ENCODE peak calls at places on chromosomes 3 and 15, in nine cellular contexts. R is BJ, Y is spleen, F is sigmoid colon, V is stomach, E is IMR-90, U is neural progenitor cell, Z is GM12865, P is HL-60. S is an unnamed sample.

GRCh38 chr3:144529562-144529961 is 557.9 kb downstream of the DIPK2A start:
- DNase-seq in R (no peak), Y (no peak), F (no peak), V (no peak), E (no peak), U (no peak), Z (no peak), P (no peak), S (no peak)

GRCh38 chr3:76789262-76789661 is 250.6 kb upstream of the ROBO2 start:
- DNase-seq in R (no peak), Y (no peak), F (no peak), V (no peak), E (no peak), U (no peak), Z (no peak), P (no peak), S (no peak)

GRCh38 chr3:179438836-179439235 is 12.4 kb downstream of the GNB4 start:
- DNase-seq in R (no peak), Y (peak; percentile 88), F (no peak), V (no peak), E (no peak), U (no peak), Z (peak; percentile 82), P (no peak), S (no peak)

GRCh38 chr3:142210144-142210543 is 15.2 kb downstream of the GK5 start:
- DNase-seq in R (no peak), Y (no peak), F (peak; percentile 76), V (no peak), E (no peak), U (peak; percentile 52), Z (no peak), P (no peak), S (no peak)

GRCh38 chr3:124322309-124322880 is 330.5 kb upstream of the ROPN1 start:
- DNase-seq in R (no peak), Y (no peak), F (no peak), V (no peak), E (peak; percentile 7), U (no peak), Z (no peak), P (no peak), S (no peak)

GRCh38 chr15:68056097-68056865 is 2.2 kb downstream of the PIAS1 start:
- DNase-seq in R (no peak), Y (no peak), F (no peak), V (no peak), E (no peak), U (peak; percentile 21), Z (no peak), P (no peak), S (no peak)

GRCh38 chr15:80072285-80072684 is 12.8 kb downstream of the ZFAND6 start:
- DNase-seq in R (peak; percentile 96), Y (no peak), F (no peak), V (no peak), E (peak; percentile 91), U (peak; percentile 82), Z (peak; percentile 78), P (peak; percentile 71), S (peak; percentile 46)

GRCh38 chr15:66751579-66751978 is 49.5 kb downstream of the SMAD6 start:
- DNase-seq in R (no peak), Y (peak; percentile 47), F (peak; percentile 65), V (peak; percentile 55), E (no peak), U (no peak), Z (peak; percentile 55), P (peak; percentile 26), S (no peak)

GRCh38 chr3:183392166-183393034 is 36.0 kb downstream of the MCF2L2 start:
- DNase-seq in R (no peak), Y (no peak), F (no peak), V (no peak), E (peak; percentile 20), U (no peak), Z (no peak), P (no peak), S (no peak)

GRCh38 chr15:79007066-79007465 is 62.2 kb upstream of the CTSH start:
- DNase-seq in R (no peak), Y (peak; percentile 59), F (no peak), V (peak; percentile 63), E (peak; percentile 50), U (peak; percentile 74), Z (peak; percentile 57), P (peak; percentile 48), S (no peak)

GRCh38 chr15:39115379-39116057 is 465.4 kb upstream of the THBS1 start:
- DNase-seq in R (no peak), Y (no peak), F (no peak), V (no peak), E (no peak), U (no peak), Z (no peak), P (no peak), S (no peak)

GRCh38 chr15:35753486-35753885 is 207.5 kb upstream of the DPH6 start:
- DNase-seq in R (no peak), Y (no peak), F (no peak), V (no peak), E (peak; percentile 68), U (no peak), Z (no peak), P (no peak), S (no peak)

GRCh38 chr15:94485148-94485719 is 253.9 kb downstream of the MCTP2 start:
- DNase-seq in R (no peak), Y (no peak), F (no peak), V (no peak), E (no peak), U (no peak), Z (no peak), P (no peak), S (no peak)

GRCh38 chr3:122092460-122093165 is 37.5 kb downstream of the CD86 start:
- DNase-seq in R (no peak), Y (no peak), F (peak; percentile 66), V (no peak), E (peak; percentile 31), U (no peak), Z (peak; percentile 83), P (peak; percentile 24), S (no peak)

GRCh38 chr3:122982202-122983185 is 45.1 kb downstream of the SEMA5B start:
- DNase-seq in R (no peak), Y (no peak), F (peak; percentile 72), V (no peak), E (no peak), U (peak; percentile 70), Z (no peak), P (no peak), S (no peak)

GRCh38 chr3:87069963-87070362 is 79.0 kb upstream of the VGLL3 start:
- DNase-seq in R (no peak), Y (no peak), F (no peak), V (no peak), E (no peak), U (no peak), Z (no peak), P (no peak), S (no peak)

GRCh38 chr15:55530861-55531313 is 22.9 kb upstream of the DNAAF4 start:
- DNase-seq in R (peak; percentile 58), Y (no peak), F (no peak), V (no peak), E (peak; percentile 68), U (no peak), Z (peak; percentile 23), P (no peak), S (no peak)

GRCh38 chr15:32956006-32956405 is 238.2 kb downstream of the GREM1 start:
- DNase-seq in R (peak; percentile 31), Y (no peak), F (no peak), V (no peak), E (peak; percentile 95), U (peak; percentile 64), Z (peak; percentile 52), P (no peak), S (peak; percentile 40)
- TF ChIP-seq CTCF in R (peak; percentile 75), Y (no peak), F (peak; percentile 17), V (no peak), E (peak; percentile 79), U (peak; percentile 68), Z (peak; percentile 49), P (peak; percentile 28), S (peak; percentile 36)

GRCh38 chr3:8113649-8114048 is 388.0 kb upstream of the LMCD1 start:
- DNase-seq in R (no peak), Y (no peak), F (no peak), V (no peak), E (no peak), U (no peak), Z (no peak), P (no peak), S (no peak)

DNA sequence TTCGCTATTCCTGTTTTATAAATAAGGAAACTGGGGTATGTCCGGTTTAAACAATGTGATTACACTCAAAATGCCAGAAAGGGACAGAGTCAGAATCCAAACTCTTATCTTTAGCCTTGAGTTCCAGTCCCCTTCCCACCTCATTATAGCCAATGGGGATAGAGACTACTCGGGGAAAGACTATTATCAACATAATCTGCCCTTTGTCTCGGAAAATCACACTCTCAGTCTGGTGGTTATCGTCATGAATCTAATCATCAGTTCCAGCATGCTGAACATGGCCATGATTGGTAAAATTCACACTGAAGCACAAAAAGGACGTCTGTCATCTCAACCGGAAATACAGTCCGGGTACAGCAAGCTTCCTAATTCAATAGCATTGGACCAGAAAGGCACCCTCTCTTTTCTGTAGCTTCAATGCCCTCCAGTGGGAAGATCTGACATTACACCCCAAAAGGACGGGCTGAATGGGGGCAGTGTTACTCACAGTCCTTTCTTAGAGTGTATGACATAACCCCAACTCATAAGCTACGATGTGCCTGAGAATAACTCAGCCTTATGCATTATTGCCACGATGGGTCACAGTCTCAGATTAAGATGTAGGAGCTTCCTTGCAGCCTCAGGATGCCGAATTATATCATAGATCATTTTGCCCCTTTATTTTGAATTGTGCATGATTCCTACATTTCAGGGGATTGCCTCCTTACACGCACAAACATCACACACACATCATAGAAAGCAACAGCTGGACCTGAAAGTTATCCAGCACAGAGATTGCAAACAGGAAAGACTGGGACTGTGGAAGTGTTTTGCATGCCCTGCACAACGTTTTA is 390.4 kb upstream of the LMCD1 start:
- DNase-seq in R (no peak), Y (no peak), F (no peak), V (peak; percentile 57), E (peak; percentile 31), U (peak; percentile 77), Z (peak; percentile 79), P (peak; percentile 55), S (peak; percentile 38)
- TF ChIP-seq CTCF in R (peak; percentile 55), Y (peak; percentile 83), F (peak; percentile 32), V (peak; percentile 83), E (peak; percentile 46), U (peak; percentile 86), Z (peak; percentile 76), P (peak; percentile 72), S (peak; percentile 68)

GRCh38 chr3:71722693-71723092 is 2.5 kb downstream of the EIF4E3 start:
- DNase-seq in R (no peak), Y (no peak), F (no peak), V (no peak), E (no peak), U (no peak), Z (no peak), P (no peak), S (no peak)
- TF ChIP-seq CTCF in R (no peak), Y (no peak), F (no peak), V (no peak), E (no peak), U (no peak), Z (no peak), P (no peak), S (no peak)

DNA sequence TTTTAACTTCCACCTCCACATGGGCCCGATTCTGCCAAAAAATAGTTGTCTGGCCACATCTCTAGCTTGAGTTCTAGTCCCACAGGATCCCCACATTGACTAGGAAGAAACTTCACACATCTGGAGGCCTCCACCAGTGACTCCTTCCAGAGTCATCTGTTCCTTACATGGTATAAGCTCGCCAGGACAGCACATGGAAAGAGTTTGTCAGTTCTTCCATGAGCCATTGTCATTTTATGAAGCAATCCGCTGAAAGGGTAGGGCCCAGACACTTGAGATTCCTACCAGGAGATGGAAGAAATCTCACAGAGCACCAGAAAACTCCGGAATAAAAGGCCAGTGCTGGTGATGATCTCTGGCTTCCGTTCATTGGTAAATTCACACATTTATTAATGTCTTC is 350.5 kb upstream of the ICE2 start:
- DNase-seq in R (peak; percentile 22), Y (no peak), F (no peak), V (no peak), E (no peak), U (no peak), Z (no peak), P (no peak), S (no peak)
- TF ChIP-seq CTCF in R (peak; percentile 12), Y (no peak), F (no peak), V (no peak), E (no peak), U (no peak), Z (no peak), P (no peak), S (no peak)